ENCODE peak calls at places on chromosome 20, in four cellular contexts. One of them, this sample, is unnamed.
A peak's percentile ranks its signal among the peaks of the same experiment; 100 is the strongest.

GRCh38 chr20:44614525-44614924 is 32.1 kb downstream of the PKIG start:
- DNase-seq in uterus: no peak
- DNase-seq in GM20000: no peak
- DNase-seq in NB4: no peak
- DNase-seq in this sample: no peak

GRCh38 chr20:22805219-22805618 is 220.8 kb upstream of the FOXA2 start:
- DNase-seq in NB4: peak; percentile 51
- DNase-seq in uterus: no peak
- DNase-seq in GM20000: no peak
- DNase-seq in this sample: peak; percentile 70

GRCh38 chr20:50110141-50111047 is 2.6 kb downstream of the UBE2V1 start:
- DNase-seq in GM20000: peak; percentile 65
- DNase-seq in NB4: peak; percentile 78
- DNase-seq in uterus: no peak
- DNase-seq in this sample: no peak

GRCh38 chr20:45445805-45446562 is 23.6 kb upstream of the WFDC2 start:
- DNase-seq in NB4: peak; percentile 50
- DNase-seq in GM20000: peak; percentile 52
- DNase-seq in uterus: no peak
- DNase-seq in this sample: no peak

GRCh38 chr20:37902504-37903313 is at the start of gene VSTM2L:
- DNase-seq in uterus: no peak
- DNase-seq in NB4: no peak
- DNase-seq in GM20000: peak; percentile 64
- DNase-seq in this sample: no peak

GRCh38 chr20:60038400-60038799 is 80.2 kb downstream of the CDH26 start:
- DNase-seq in NB4: no peak
- DNase-seq in uterus: no peak
- DNase-seq in GM20000: no peak
- DNase-seq in this sample: no peak

GRCh38 chr20:64108731-64109389 is 1.5 kb upstream of the NPBWR2 start:
- DNase-seq in GM20000: no peak
- DNase-seq in uterus: peak; percentile 7
- DNase-seq in NB4: no peak
- DNase-seq in this sample: no peak

GRCh38 chr20:59455392-59456341 is 148.7 kb upstream of the PHACTR3 start:
- DNase-seq in NB4: peak; percentile 30
- DNase-seq in uterus: no peak
- DNase-seq in GM20000: peak; percentile 38
- DNase-seq in this sample: no peak

DNA sequence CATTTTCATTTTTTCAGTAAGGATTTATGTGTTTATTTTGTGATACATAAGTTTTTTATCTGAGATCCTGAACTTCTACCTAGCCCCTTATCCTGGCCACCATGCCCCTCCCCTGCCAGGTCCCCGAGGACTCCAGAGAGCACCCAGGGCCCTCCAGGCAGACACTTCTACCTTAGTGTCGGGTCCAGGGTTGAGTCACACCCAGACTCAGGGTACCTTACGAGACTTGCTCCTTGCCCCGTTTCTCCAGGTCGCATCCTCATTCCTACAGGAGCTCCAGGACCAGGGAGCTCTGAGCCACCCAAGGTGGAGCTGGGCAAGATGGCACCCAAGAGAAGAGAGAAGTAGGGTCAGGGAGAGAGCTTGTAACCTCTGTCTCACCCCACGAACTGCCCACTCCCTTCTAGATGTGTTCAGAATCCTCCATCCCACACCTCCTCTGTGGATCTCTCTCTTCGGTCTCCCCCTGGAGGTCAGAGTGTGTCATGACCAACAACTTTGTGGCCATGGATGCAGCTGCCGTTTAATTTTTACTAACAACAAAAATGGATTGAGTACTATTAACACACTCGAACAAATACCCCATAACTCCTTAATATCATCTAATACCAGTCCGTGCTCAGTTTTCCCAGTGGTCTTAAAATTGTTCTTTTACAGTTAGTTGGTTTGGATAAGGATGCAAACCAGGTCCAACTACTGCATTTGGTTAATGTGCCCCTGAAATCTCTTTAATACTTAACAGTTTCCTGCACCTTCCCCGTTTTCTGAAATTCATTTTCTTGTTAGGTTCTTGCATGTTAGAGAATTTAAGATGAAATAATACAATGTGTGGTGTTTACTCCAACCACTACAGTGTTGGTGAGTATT is 130.6 kb upstream of the INSM1 start:
- DNase-seq in GM20000: peak; percentile 72
- DNase-seq in uterus: no peak
- DNase-seq in NB4: peak; percentile 58
- DNase-seq in this sample: no peak
- TF ChIP-seq CTCF in GM20000: peak; percentile 74
- TF ChIP-seq CTCF in uterus: peak; percentile 25
- TF ChIP-seq CTCF in NB4: peak; percentile 81
- TF ChIP-seq CTCF in this sample: peak; percentile 76

GRCh38 chr20:58196402-58197184 is 31.9 kb downstream of the ANKRD60 start:
- DNase-seq in uterus: no peak
- DNase-seq in NB4: no peak
- DNase-seq in GM20000: no peak
- DNase-seq in this sample: no peak

GRCh38 chr20:58195047-58195446 is 33.4 kb downstream of the ANKRD60 start:
- DNase-seq in uterus: no peak
- DNase-seq in GM20000: no peak
- DNase-seq in NB4: no peak
- DNase-seq in this sample: no peak

GRCh38 chr20:58194176-58194796 is 34.2 kb downstream of the ANKRD60 start:
- DNase-seq in uterus: no peak
- DNase-seq in NB4: no peak
- DNase-seq in GM20000: no peak
- DNase-seq in this sample: no peak

GRCh38 chr20:58192065-58192464 is 36.4 kb downstream of the ANKRD60 start:
- DNase-seq in GM20000: no peak
- DNase-seq in NB4: no peak
- DNase-seq in uterus: no peak
- DNase-seq in this sample: no peak

GRCh38 chr20:58192567-58192966 is 35.9 kb downstream of the ANKRD60 start:
- DNase-seq in uterus: no peak
- DNase-seq in GM20000: peak; percentile 56
- DNase-seq in NB4: peak; percentile 20
- DNase-seq in this sample: no peak
- TF ChIP-seq CTCF in uterus: no peak
- TF ChIP-seq CTCF in GM20000: peak; percentile 67
- TF ChIP-seq CTCF in NB4: peak; percentile 95
- TF ChIP-seq CTCF in this sample: peak; percentile 64

GRCh38 chr20:62824476-62825287 is 7.8 kb downstream of the COL9A3 start:
- DNase-seq in uterus: peak; percentile 80
- DNase-seq in GM20000: no peak
- DNase-seq in NB4: peak; percentile 88
- DNase-seq in this sample: no peak
- TF ChIP-seq CTCF in uterus: no peak
- TF ChIP-seq CTCF in GM20000: no peak
- TF ChIP-seq CTCF in NB4: no peak
- TF ChIP-seq CTCF in this sample: no peak

GRCh38 chr20:42378826-42379225 is 760.6 kb upstream of the CHD6 start:
- DNase-seq in GM20000: no peak
- DNase-seq in NB4: no peak
- DNase-seq in uterus: no peak
- DNase-seq in this sample: no peak

GRCh38 chr20:42380287-42380686 is 762.1 kb upstream of the CHD6 start:
- DNase-seq in GM20000: no peak
- DNase-seq in uterus: no peak
- DNase-seq in NB4: no peak
- DNase-seq in this sample: no peak

DNA sequence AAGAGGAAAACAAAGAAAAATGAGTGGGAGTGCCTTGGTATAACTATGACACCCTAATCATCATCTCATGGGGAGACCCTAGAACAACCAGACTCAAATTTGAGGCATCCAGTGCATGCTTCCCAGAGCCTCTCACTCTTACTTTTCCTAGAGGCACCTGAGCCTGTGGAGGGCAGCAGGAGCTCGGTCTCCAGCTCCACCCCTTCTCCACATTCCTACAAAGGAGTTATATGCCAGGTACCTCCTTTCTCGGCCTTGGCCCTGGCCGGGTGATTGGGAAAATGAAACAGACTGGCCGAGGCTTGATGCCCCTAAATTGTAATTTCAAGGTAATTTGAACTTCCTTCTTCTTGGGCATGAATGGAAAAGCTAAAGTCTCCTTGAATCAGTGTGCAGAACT is 761.2 kb upstream of the CHD6 start:
- DNase-seq in uterus: no peak
- DNase-seq in GM20000: no peak
- DNase-seq in NB4: no peak
- DNase-seq in this sample: no peak
- TF ChIP-seq CTCF in uterus: no peak
- TF ChIP-seq CTCF in GM20000: no peak
- TF ChIP-seq CTCF in NB4: no peak
- TF ChIP-seq CTCF in this sample: no peak

This sample was measured in AG04449.